ENCODE peak calls at places on chromosomes 16 and 17, in four cellular contexts. One of them, this sample, is unnamed.

GRCh38 chr17:44557653-44558285 is 485 bp downstream of the FZD2 start:
- DNase-seq in stimulated activated CD4-positive, alpha-beta T cell treated with anti-CD3 and anti-CD28 coated beads, Interleukin-2, amount 100 ng/mL, for 24 hours: peak
- DNase-seq in CD4-positive, alpha-beta T cell: no peak
- DNase-seq in NCI-H2029 treated with DMSO at 0.1 percent for 48 hours: no peak
- DNase-seq in this sample: peak

GRCh38 chr17:67648032-67648761 is 69.5 kb upstream of the NOL11 start:
- DNase-seq in NCI-H2029 treated with DMSO at 0.1 percent for 48 hours: no peak
- DNase-seq in stimulated activated CD4-positive, alpha-beta T cell treated with anti-CD3 and anti-CD28 coated beads, Interleukin-2, amount 100 ng/mL, for 24 hours: no peak
- DNase-seq in CD4-positive, alpha-beta T cell: no peak
- DNase-seq in this sample: no peak

GRCh38 chr17:78293896-78294295 is 62.5 kb downstream of the TMEM235 start:
- DNase-seq in NCI-H2029 treated with DMSO at 0.1 percent for 48 hours: no peak
- DNase-seq in CD4-positive, alpha-beta T cell: no peak
- DNase-seq in stimulated activated CD4-positive, alpha-beta T cell treated with anti-CD3 and anti-CD28 coated beads, Interleukin-2, amount 100 ng/mL, for 24 hours: no peak
- DNase-seq in this sample: no peak

GRCh38 chr17:79252886-79253285 is 178.3 kb downstream of the ENGASE start:
- DNase-seq in stimulated activated CD4-positive, alpha-beta T cell treated with anti-CD3 and anti-CD28 coated beads, Interleukin-2, amount 100 ng/mL, for 24 hours: no peak
- DNase-seq in CD4-positive, alpha-beta T cell: no peak
- DNase-seq in NCI-H2029 treated with DMSO at 0.1 percent for 48 hours: no peak
- DNase-seq in this sample: no peak

GRCh38 chr17:45020354-45021138 is 30.9 kb downstream of the DCAKD start:
- DNase-seq in CD4-positive, alpha-beta T cell: no peak
- DNase-seq in stimulated activated CD4-positive, alpha-beta T cell treated with anti-CD3 and anti-CD28 coated beads, Interleukin-2, amount 100 ng/mL, for 24 hours: no peak
- DNase-seq in NCI-H2029 treated with DMSO at 0.1 percent for 48 hours: no peak
- DNase-seq in this sample: no peak

GRCh38 chr17:77476920-77477805 is 336.4 kb downstream of the SEC14L1 start:
- DNase-seq in stimulated activated CD4-positive, alpha-beta T cell treated with anti-CD3 and anti-CD28 coated beads, Interleukin-2, amount 100 ng/mL, for 24 hours: no peak
- DNase-seq in NCI-H2029 treated with DMSO at 0.1 percent for 48 hours: no peak
- DNase-seq in CD4-positive, alpha-beta T cell: no peak
- DNase-seq in this sample: no peak

GRCh38 chr17:67161573-67161972 is 83.4 kb downstream of the HELZ start:
- DNase-seq in NCI-H2029 treated with DMSO at 0.1 percent for 48 hours: no peak
- DNase-seq in CD4-positive, alpha-beta T cell: no peak
- DNase-seq in stimulated activated CD4-positive, alpha-beta T cell treated with anti-CD3 and anti-CD28 coated beads, Interleukin-2, amount 100 ng/mL, for 24 hours: no peak
- DNase-seq in this sample: no peak

GRCh38 chr16:77223184-77223583 is 24.0 kb downstream of the SYCE1L start:
- DNase-seq in CD4-positive, alpha-beta T cell: no peak
- DNase-seq in NCI-H2029 treated with DMSO at 0.1 percent for 48 hours: no peak
- DNase-seq in stimulated activated CD4-positive, alpha-beta T cell treated with anti-CD3 and anti-CD28 coated beads, Interleukin-2, amount 100 ng/mL, for 24 hours: peak
- DNase-seq in this sample: no peak

GRCh38 chr17:22145605-22146178 is 453.4 kb downstream of the KCNJ18 start:
- DNase-seq in NCI-H2029 treated with DMSO at 0.1 percent for 48 hours: no peak
- DNase-seq in CD4-positive, alpha-beta T cell: no peak
- DNase-seq in stimulated activated CD4-positive, alpha-beta T cell treated with anti-CD3 and anti-CD28 coated beads, Interleukin-2, amount 100 ng/mL, for 24 hours: no peak
- DNase-seq in this sample: no peak

GRCh38 chr16:14015017-14015416 is 56.1 kb upstream of the MRTFB start:
- DNase-seq in stimulated activated CD4-positive, alpha-beta T cell treated with anti-CD3 and anti-CD28 coated beads, Interleukin-2, amount 100 ng/mL, for 24 hours: no peak
- DNase-seq in NCI-H2029 treated with DMSO at 0.1 percent for 48 hours: no peak
- DNase-seq in CD4-positive, alpha-beta T cell: no peak
- DNase-seq in this sample: no peak

GRCh38 chr16:73191111-73192046 is 143.5 kb upstream of the ZFHX3 start:
- DNase-seq in CD4-positive, alpha-beta T cell: no peak
- DNase-seq in stimulated activated CD4-positive, alpha-beta T cell treated with anti-CD3 and anti-CD28 coated beads, Interleukin-2, amount 100 ng/mL, for 24 hours: no peak
- DNase-seq in NCI-H2029 treated with DMSO at 0.1 percent for 48 hours: no peak
- DNase-seq in this sample: no peak

This sample was measured in effector CD8-positive, alpha-beta T cell.